ENCODE peak calls at places on chromosome 18, in four cellular contexts. I is K562, J is heart right ventricle, U is HCT116. A is an unnamed sample. For H3K4me1, the result is how much of the 10 kb centered on the place peaks cover.

GRCh38 chr18:449374-449773 is 51.1 kb downstream of the COLEC12 start:
- DNase-seq in I (no peak), J (no peak), U (peak), A (no peak)

GRCh38 chr18:24177499-24178133 is 38.8 kb downstream of the CABYR start:
- DNase-seq in I (no peak), J (no peak), U (no peak), A (no peak)

GRCh38 chr18:14767474-14767873 is 19.5 kb downstream of the ANKRD30B start:
- DNase-seq in I (no peak), J (no peak), U (no peak), A (no peak)

GRCh38 chr18:26405190-26405781 is 143.1 kb downstream of the KCTD1 start:
- DNase-seq in I (no peak), J (peak), U (peak), A (peak)

GRCh38 chr18:60686142-60686541 is 313.6 kb upstream of the MC4R start:
- DNase-seq in I (no peak), J (no peak), U (no peak), A (no peak)

GRCh38 chr18:34506198-34506597 is 203.9 kb upstream of the DTNA start:
- DNase-seq in I (no peak), J (no peak), U (no peak), A (no peak)

GRCh38 chr18:9319333-9319732 is 15.2 kb upstream of the TWSG1 start:
- DNase-seq in I (no peak), J (no peak), U (no peak), A (no peak)

GRCh38 chr18:30361864-30362540 is 680.5 kb downstream of the DSC3 start:
- DNase-seq in I (no peak), J (no peak), U (no peak), A (no peak)

GRCh38 chr18:72878143-72878542 is 10.4 kb upstream of the NETO1 start:
- DNase-seq in I (no peak), J (no peak), U (no peak), A (no peak)

GRCh38 chr18:70640336-70640887 is 351.6 kb downstream of the SOCS6 start:
- DNase-seq in I (no peak), J (no peak), U (no peak), A (no peak)

GRCh38 chr18:22169889-22170420 is 566 bp downstream of the GATA6 start:
- DNase-seq in I (peak), J (peak), U (no peak), A (no peak)

GRCh38 chr18:11591957-11592356 is 17.4 kb upstream of the SLC35G4 start:
- DNase-seq in I (no peak), J (no peak), U (no peak), A (peak)

GRCh38 chr18:68431111-68431921 is 283.6 kb downstream of the TMX3 start:
- DNase-seq in I (no peak), J (no peak), U (no peak), A (no peak)

GRCh38 chr18:68847219-68847860 is 49.5 kb downstream of the CCDC102B start:
- DNase-seq in I (no peak), J (no peak), U (peak), A (peak)

GRCh38 chr18:2961828-2962227 is 51.1 kb downstream of the LPIN2 start:
- DNase-seq in I (no peak), J (no peak), U (no peak), A (peak)

GRCh38 chr18:31399336-31400032 is 22.9 kb downstream of the DSG4 start:
- DNase-seq in I (no peak), J (no peak), U (peak), A (no peak)

GRCh38 chr18:75070625-75071483 is 138.1 kb downstream of the PTGR3 start:
- DNase-seq in I (peak), J (no peak), U (peak), A (peak)

GRCh38 chr18:27750014-27750413 is 426.9 kb downstream of the CDH2 start:
- DNase-seq in I (no peak), J (no peak), U (peak), A (peak)

GRCh38 chr18:25181581-25181980 is 170.4 kb downstream of the ZNF521 start:
- DNase-seq in I (no peak), J (no peak), U (no peak), A (no peak)

GRCh38 chr18:23166863-23167531 is 31.7 kb downstream of the CABLES1 start:
- DNase-seq in I (no peak), J (no peak), U (no peak), A (no peak)

GRCh38 chr18:2948038-2948437 is 64.9 kb downstream of the LPIN2 start:
- DNase-seq in I (peak), J (no peak), U (peak), A (no peak)

DNA sequence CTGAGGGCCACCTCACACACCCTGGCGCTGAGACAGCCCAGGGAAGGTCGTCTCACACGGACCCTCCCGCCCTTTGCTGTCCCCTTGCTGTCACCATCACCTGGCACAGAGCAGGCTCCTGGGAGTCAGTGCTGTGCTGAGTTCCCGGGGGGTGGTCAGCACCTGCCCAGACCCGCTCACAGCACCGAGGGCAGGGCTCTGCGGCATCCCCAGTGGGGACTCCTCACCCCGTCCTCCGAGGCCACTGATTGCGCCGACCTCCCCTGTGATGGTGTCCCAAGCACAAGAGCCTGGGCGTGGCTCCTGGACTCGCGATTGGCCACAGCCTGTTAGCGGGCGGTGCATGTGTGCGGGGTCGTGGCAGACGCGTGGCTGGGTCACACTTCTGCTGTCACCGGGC is 65.9 kb downstream of the NFATC1 start:
- DNase-seq in I (no peak), J (no peak), U (no peak), A (no peak)
- H3K4me1 ChIP-seq in I (under half), J (under half), U (under half), A (half or more)

DNA sequence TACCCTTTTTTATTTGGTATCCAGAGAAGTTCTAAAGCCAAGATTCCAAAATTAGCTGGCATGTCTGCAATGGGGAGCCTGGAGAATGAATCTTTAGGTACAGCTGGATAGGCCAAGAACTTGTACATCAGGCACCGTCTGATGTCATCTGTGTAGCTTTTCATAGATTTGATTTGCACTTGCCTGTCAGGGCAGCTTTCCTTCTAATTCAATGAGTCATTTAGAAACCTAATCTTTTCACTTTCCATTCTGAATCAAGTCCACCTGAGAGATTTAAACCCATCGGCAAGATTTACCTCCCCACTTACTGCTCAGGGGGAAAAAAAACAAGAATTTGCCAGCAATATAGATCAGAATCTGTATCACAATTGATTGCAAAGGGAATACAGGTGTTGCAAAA is 60.9 kb upstream of the ACAA2 start:
- DNase-seq in I (no peak), J (no peak), U (no peak), A (no peak)
- H3K4me1 ChIP-seq in I (under half), J (under half), U (under half), A (under half)

DNA sequence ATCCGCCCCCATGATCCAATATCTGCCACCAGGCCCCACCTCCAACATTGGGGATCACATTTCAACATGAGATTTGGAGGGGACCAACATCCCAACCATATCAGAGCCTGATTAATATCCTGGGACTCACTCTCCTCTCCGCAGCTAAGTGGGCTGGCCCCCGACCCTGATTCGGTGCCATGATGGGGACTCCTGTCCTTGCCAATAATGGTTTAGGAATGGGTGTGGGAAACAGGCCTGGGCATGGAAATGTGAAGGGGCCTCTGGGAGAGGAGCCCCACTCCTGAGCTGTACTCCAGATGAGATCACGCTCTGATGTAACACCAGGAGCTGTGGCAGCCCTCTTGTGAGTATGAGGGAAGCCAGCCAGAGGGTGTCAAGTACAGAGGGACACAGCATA is 77.3 kb upstream of the SMAD7 start:
- DNase-seq in I (no peak), J (no peak), U (no peak), A (no peak)
- H3K4me1 ChIP-seq in I (under half), J (under half), U (under half), A (under half)

DNA sequence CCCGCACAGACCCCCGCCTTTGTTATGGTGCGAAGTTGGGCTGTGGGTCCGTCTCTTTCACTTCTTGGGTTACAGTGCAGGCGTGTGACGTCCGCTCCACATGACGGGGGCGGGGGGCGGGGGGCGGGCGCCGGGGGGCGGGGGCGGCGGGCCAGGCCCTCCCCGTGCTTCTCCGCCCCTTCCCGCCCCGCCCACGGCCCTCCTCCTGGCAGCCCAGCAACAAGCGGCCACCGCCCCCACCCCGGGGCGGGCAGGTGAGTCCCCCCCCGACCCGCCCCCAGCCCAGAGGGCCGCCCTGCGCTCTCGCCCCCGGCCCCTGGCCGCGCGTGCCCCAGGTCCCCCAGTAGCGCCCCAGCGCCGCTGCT is 3.6 kb downstream of the ZNF516 start:
- DNase-seq in I (peak), J (peak), U (no peak), A (peak)
- H3K4me1 ChIP-seq in I (under half), J (half or more), U (under half), A (half or more)